ENCODE peak calls at places on chromosomes 16 and 17, in ten cellular contexts. G, W, K, S, L, M, A, H, C and P are unnamed samples. For H3K27me3, the result is how much of the 10 kb centered on the place peaks cover.

GRCh38 chr16:4136229-4136813 is 20.1 kb upstream of the ADCY9 start:
- DNase-seq in G (no peak), W (peak), K (no peak), S (no peak), L (peak), M (peak), A (no peak), H (peak), C (no peak), P (no peak)

GRCh38 chr17:62911106-62911505 is 54.9 kb upstream of the TANC2 start:
- DNase-seq in G (no peak), W (no peak), K (no peak), S (no peak), L (no peak), M (no peak), A (no peak), H (no peak), C (no peak), P (no peak)

GRCh38 chr16:19008245-19008644 is 24.5 kb downstream of the TMC7 start:
- DNase-seq in G (no peak), W (no peak), K (no peak), S (no peak), L (peak), M (no peak), A (no peak), H (no peak), C (no peak), P (no peak)

GRCh38 chr16:89860747-89861304 is 12.6 kb upstream of the TCF25 start:
- DNase-seq in G (peak), W (peak), K (peak), S (peak), L (peak), M (peak), A (peak), H (no peak), C (no peak), P (peak)

GRCh38 chr16:13110124-13110796 is 208.9 kb downstream of the SHISA9 start:
- DNase-seq in G (no peak), W (no peak), K (no peak), S (no peak), L (no peak), M (no peak), A (peak), H (peak), C (peak), P (no peak)

GRCh38 chr16:66563574-66564334 is 2.5 kb upstream of the CMTM1 start:
- DNase-seq in G (no peak), W (no peak), K (no peak), S (no peak), L (no peak), M (no peak), A (no peak), H (no peak), C (no peak), P (no peak)

GRCh38 chr16:84330685-84331050 is 36.0 kb downstream of the WFDC1 start:
- DNase-seq in G (no peak), W (no peak), K (no peak), S (no peak), L (no peak), M (no peak), A (no peak), H (no peak), C (no peak), P (no peak)

GRCh38 chr17:59427996-59428395 is 96.5 kb downstream of the YPEL2 start:
- DNase-seq in G (no peak), W (no peak), K (no peak), S (no peak), L (no peak), M (no peak), A (no peak), H (no peak), C (no peak), P (no peak)

GRCh38 chr17:29390856-29391631 is 881 bp downstream of the TAOK1 start:
- DNase-seq in G (peak), W (peak), K (no peak), S (no peak), L (no peak), M (no peak), A (no peak), H (no peak), C (no peak), P (peak)

GRCh38 chr17:1025733-1026598 is 29.0 kb downstream of the TIMM22 start:
- DNase-seq in G (no peak), W (no peak), K (no peak), S (no peak), L (no peak), M (no peak), A (no peak), H (no peak), C (no peak), P (no peak)

GRCh38 chr17:58576679-58577367 is 62.4 kb upstream of the MTMR4 start:
- DNase-seq in G (no peak), W (no peak), K (no peak), S (no peak), L (no peak), M (no peak), A (no peak), H (peak), C (no peak), P (no peak)

GRCh38 chr17:28124962-28125361 is 82.5 kb downstream of the NLK start:
- DNase-seq in G (no peak), W (no peak), K (no peak), S (no peak), L (no peak), M (no peak), A (no peak), H (no peak), C (no peak), P (no peak)

GRCh38 chr17:44269795-44270320 is 1.9 kb upstream of the SLC4A1 start:
- DNase-seq in G (no peak), W (no peak), K (no peak), S (no peak), L (no peak), M (no peak), A (no peak), H (no peak), C (no peak), P (no peak)

GRCh38 chr16:89386786-89387185 is 103.6 kb downstream of the ANKRD11 start:
- DNase-seq in G (no peak), W (no peak), K (no peak), S (no peak), L (no peak), M (no peak), A (no peak), H (no peak), C (no peak), P (no peak)

GRCh38 chr16:67146523-67147357 is 4.1 kb downstream of the B3GNT9 start:
- DNase-seq in G (no peak), W (no peak), K (no peak), S (no peak), L (no peak), M (no peak), A (no peak), H (no peak), C (no peak), P (no peak)

GRCh38 chr16:30187971-30188561 is 4.7 kb downstream of the CORO1A start:
- DNase-seq in G (no peak), W (no peak), K (no peak), S (no peak), L (no peak), M (no peak), A (no peak), H (no peak), C (no peak), P (no peak)

GRCh38 chr17:40602445-40603443 is 37.5 kb upstream of the CCR7 start:
- DNase-seq in G (peak), W (no peak), K (no peak), S (no peak), L (no peak), M (no peak), A (no peak), H (no peak), C (no peak), P (no peak)

GRCh38 chr16:23491490-23492391 is 18.6 kb downstream of the GGA2 start:
- DNase-seq in G (no peak), W (peak), K (no peak), S (no peak), L (peak), M (no peak), A (no peak), H (peak), C (no peak), P (no peak)

GRCh38 chr16:71894229-71894920 is 956 bp upstream of the IST1 start:
- DNase-seq in G (peak), W (peak), K (peak), S (peak), L (peak), M (peak), A (peak), H (peak), C (no peak), P (no peak)

GRCh38 chr16:3019594-3020246 is 448 bp upstream of the TNFRSF12A start:
- DNase-seq in G (no peak), W (no peak), K (no peak), S (no peak), L (no peak), M (no peak), A (no peak), H (no peak), C (no peak), P (no peak)
- TF ChIP-seq CTCF in G (no peak), W (no peak), K (no peak), S (no peak), L (no peak), M (no peak), A (no peak), H (no peak), C (no peak), P (no peak)

GRCh38 chr16:5461141-5461540 is 363.5 kb upstream of the EEF2KMT start:
- DNase-seq in G (no peak), W (no peak), K (no peak), S (no peak), L (no peak), M (no peak), A (no peak), H (no peak), C (no peak), P (no peak)
- H3K27me3 ChIP-seq in G (under half), W (under half), K (under half), S (under half), L (under half), M (under half), A (under half), H (under half), C (under half), P (under half)

GRCh38 chr17:16148596-16148995 is 66.7 kb downstream of the NCOR1 start:
- DNase-seq in G (no peak), W (no peak), K (no peak), S (no peak), L (no peak), M (no peak), A (no peak), H (no peak), C (no peak), P (no peak)

DNA sequence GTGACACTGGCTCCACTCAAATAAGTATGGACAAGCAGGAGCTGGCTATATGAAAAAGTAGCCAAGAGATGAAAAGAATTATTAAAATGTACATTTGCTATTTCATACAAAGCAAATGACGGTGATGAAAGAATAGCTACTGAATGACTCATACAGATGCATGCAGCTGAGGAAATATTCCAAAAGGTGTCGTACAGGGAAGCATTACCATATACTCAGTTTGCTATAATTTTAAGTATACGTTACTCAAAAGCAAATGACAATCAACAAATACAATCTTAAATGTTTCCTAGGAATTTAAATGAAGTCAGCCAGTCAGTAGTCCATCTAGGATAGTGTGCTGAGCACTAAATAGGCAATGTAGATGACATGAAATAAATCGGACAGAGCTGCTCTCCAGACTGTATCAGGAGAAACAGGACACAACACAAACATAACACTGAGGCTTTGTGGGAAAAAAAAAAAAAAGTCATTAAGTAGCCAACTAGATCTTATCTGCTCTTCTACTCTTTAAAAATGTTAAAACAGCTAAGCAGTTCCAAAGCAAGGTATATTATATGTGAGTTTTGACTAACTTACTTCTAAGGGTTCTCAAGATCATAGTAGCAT is 65.0 kb downstream of the NCOR1 start:
- DNase-seq in G (no peak), W (no peak), K (no peak), S (no peak), L (peak), M (no peak), A (no peak), H (peak), C (no peak), P (no peak)
- H3K27ac ChIP-seq in G (no peak), W (no peak), K (no peak), S (no peak), L (peak), M (no peak), A (no peak), H (peak), C (no peak), P (no peak)

GRCh38 chr16:1731073-1731472 is 25.1 kb downstream of the MAPK8IP3 start:
- DNase-seq in G (no peak), W (no peak), K (no peak), S (no peak), L (no peak), M (no peak), A (no peak), H (no peak), C (no peak), P (no peak)

GRCh38 chr16:1734123-1734522 is 28.1 kb downstream of the MAPK8IP3 start:
- DNase-seq in G (no peak), W (no peak), K (no peak), S (no peak), L (no peak), M (no peak), A (no peak), H (no peak), C (no peak), P (no peak)

GRCh38 chr16:1732071-1732470 is 26.1 kb downstream of the MAPK8IP3 start:
- DNase-seq in G (no peak), W (no peak), K (no peak), S (no peak), L (no peak), M (no peak), A (no peak), H (no peak), C (no peak), P (no peak)

GRCh38 chr16:1731603-1732002 is 25.6 kb downstream of the MAPK8IP3 start:
- DNase-seq in G (no peak), W (no peak), K (no peak), S (no peak), L (no peak), M (no peak), A (no peak), H (no peak), C (no peak), P (no peak)

GRCh38 chr16:1734816-1735215 is 28.8 kb downstream of the MAPK8IP3 start:
- DNase-seq in G (no peak), W (no peak), K (no peak), S (no peak), L (no peak), M (no peak), A (no peak), H (no peak), C (no peak), P (no peak)
- TF ChIP-seq CTCF in G (no peak), W (no peak), K (no peak), S (no peak), L (no peak), M (no peak), A (no peak), H (no peak), C (no peak), P (no peak)

DNA sequence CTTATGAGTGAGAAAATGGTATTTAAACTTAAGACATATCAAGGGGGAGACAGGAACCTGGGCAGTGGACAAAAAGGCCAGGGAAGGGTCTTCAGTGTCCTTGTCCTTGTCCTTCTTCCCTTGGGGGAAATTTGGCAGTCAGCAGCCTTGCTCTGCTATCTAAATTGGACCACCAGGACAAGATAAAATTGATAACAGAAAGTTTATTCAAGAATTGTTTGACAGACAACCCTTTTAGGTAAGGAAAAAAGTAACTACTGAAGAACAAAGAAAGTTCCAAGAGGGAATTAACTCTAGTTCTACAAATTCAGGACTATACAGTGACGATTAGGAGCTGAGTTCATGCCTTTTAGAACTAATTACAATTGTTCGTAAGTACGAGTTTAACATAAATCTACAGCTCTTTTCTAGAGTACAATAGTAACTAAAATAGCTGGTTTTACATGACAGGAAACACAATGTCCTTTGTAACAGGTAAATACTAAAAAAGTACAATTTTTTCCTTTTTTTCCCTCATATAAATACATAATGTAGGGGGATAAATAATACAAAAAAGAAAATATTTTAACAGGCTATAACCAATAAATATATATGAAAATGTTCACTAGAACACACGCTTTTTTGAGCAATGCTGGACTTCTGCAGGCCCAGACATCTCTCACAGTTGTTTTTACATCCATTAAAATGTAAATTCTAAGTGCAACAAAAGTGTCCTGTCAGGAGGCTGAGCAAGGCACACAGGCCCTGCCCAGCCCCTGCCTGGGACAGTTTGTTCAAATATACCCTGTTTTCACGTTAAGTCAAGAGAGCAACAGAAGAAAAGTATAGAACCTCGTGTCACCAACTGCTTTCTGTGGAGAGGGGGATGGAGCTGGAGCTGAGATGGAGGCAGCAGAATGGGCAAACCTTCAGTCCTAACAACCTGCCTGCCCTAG is 4.0 kb upstream of the HOXB2 start:
- DNase-seq in G (no peak), W (no peak), K (no peak), S (no peak), L (no peak), M (no peak), A (no peak), H (no peak), C (no peak), P (no peak)
- H3K27me3 ChIP-seq in G (under half), W (under half), K (half or more), S (under half), L (under half), M (half or more), A (under half), H (half or more), C (under half), P (under half)